ENCODE peak calls at places on chromosomes 2 and 18, in four cellular contexts. M is sigmoid colon, I is stomach, X is A549. U is an unnamed sample.

GRCh38 chr2:218405365-218406208 is 5.9 kb downstream of the CTDSP1 start:
- DNase-seq in X (no peak), M (peak), I (no peak), U (no peak)

GRCh38 chr2:236215196-236215595 is 47.0 kb upstream of the GBX2 start:
- DNase-seq in X (no peak), I (no peak), M (no peak), U (no peak)

GRCh38 chr2:217349251-217349650 is 489.4 kb upstream of the TNP1 start:
- DNase-seq in M (no peak), I (no peak), X (no peak), U (no peak)

GRCh38 chr2:103445356-103445755 is 683.5 kb downstream of the TMEM182 start:
- DNase-seq in I (no peak), X (no peak), M (no peak), U (no peak)

GRCh38 chr2:217919204-217919603 is 83.6 kb downstream of the TNS1 start:
- DNase-seq in I (no peak), M (no peak), X (no peak), U (no peak)

GRCh38 chr18:35236964-35237363 is 3.9 kb upstream of the ZNF397 start:
- DNase-seq in M (no peak), I (no peak), X (no peak), U (no peak)

GRCh38 chr18:25815659-25816058 is 274.8 kb downstream of the SS18 start:
- DNase-seq in I (no peak), X (no peak), M (no peak), U (no peak)

GRCh38 chr18:58360324-58360723 is 268.6 kb downstream of the ALPK2 start:
- DNase-seq in I (no peak), X (no peak), M (no peak), U (no peak)

GRCh38 chr2:121427187-121427689 is 103.4 kb upstream of the RNU4ATAC start:
- DNase-seq in X (no peak), I (no peak), M (no peak), U (no peak)

GRCh38 chr18:63648241-63648640 is 4.2 kb upstream of the SERPINB4 start:
- DNase-seq in M (no peak), I (no peak), X (no peak), U (no peak)

GRCh38 chr2:169727065-169727464 is 6.6 kb upstream of the KLHL23 start:
- DNase-seq in I (no peak), X (no peak), M (no peak), U (no peak)

GRCh38 chr2:46967990-46968647 is 52.5 kb upstream of the MCFD2 start:
- DNase-seq in X (peak), M (peak), I (peak), U (peak)

GRCh38 chr18:28778706-28779105 is 601.8 kb upstream of the CDH2 start:
- DNase-seq in M (no peak), X (no peak), I (no peak), U (no peak)

GRCh38 chr18:28771849-28772248 is 594.9 kb upstream of the CDH2 start:
- DNase-seq in M (no peak), I (no peak), X (no peak), U (no peak)

GRCh38 chr18:28781616-28782362 is 604.9 kb upstream of the CDH2 start:
- DNase-seq in X (no peak), M (no peak), I (no peak), U (no peak)

DNA sequence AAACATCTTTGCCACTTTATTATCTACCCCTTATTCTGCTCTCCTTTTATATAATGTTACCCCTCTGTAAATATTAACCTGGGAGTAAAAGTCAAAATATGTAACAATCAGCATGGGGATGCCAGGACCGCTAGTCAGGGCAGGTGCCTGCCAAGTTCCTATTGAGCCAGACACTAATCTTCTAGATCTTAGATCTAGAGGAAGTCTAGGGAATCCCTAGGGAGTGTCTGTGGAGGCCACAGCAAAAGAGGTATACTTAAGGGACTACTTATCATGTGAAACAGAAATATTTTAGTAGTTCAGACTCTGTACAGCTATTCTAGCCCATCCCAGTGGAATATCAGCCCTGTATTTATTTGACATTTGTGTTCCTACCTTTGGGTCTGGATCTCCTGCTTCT is 600.8 kb upstream of the CDH2 start:
- DNase-seq in M (no peak), I (no peak), X (no peak), U (no peak)
- TF ChIP-seq CTCF in M (no peak), I (no peak), X (no peak), U (no peak)

GRCh38 chr2:65427536-65427935 is 4.9 kb downstream of the SPRED2 start:
- DNase-seq in I (no peak), M (no peak), X (no peak), U (no peak)
- TF ChIP-seq EP300 in I (no peak), M (no peak), X (no peak), U (no peak)

DNA sequence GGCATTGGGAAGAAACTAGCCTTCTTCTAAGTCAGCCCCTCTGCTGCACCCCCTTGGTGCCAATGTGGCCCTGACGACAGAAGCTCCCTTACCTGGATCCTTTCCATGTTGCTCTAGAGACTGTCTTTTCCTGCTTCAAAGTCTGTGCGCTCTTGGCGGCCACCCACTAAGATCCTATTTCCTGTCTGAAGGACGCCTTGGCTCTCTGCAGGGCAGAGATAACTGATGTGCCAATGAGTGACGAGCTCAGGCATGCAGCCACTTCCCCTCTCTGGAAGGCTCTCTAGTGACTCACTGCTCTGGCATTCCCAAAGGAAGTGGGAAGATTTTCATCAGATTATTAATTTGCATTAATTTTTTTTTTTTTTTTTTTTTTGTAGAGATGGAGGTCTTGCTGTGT is 273.5 kb downstream of the CDH20 start:
- DNase-seq in M (peak), I (peak), X (peak), U (peak)
- TF ChIP-seq POLR2A in M (no peak), I (no peak), X (no peak), U (no peak)

GRCh38 chr2:18266188-18266587 is 294.3 kb downstream of the RDH14 start:
- DNase-seq in M (no peak), X (no peak), I (no peak), U (no peak)
- TF ChIP-seq CTCF in M (no peak), X (no peak), I (no peak), U (no peak)